ENCODE peak calls at places on chromosome 6, in ten cellular contexts. O, Z, X, A, R, H, G, Q, K and U are unnamed samples.

GRCh38 chr6:121811106-121811505 is 375.7 kb downstream of the GJA1 start:
- DNase-seq in O (no peak), Z (no peak), X (no peak), A (no peak), R (no peak), H (no peak), G (no peak), Q (no peak), K (no peak), U (no peak)

GRCh38 chr6:41136911-41137310 is 17.2 kb downstream of the TREML1 start:
- DNase-seq in O (no peak), Z (no peak), X (no peak), A (no peak), R (no peak), H (no peak), G (no peak), Q (no peak), K (no peak), U (no peak)

GRCh38 chr6:45388328-45388727 is 10.6 kb upstream of the SUPT3H start:
- DNase-seq in O (no peak), Z (no peak), X (peak; percentile 21), A (no peak), R (peak; percentile 37), H (no peak), G (no peak), Q (no peak), K (no peak), U (no peak)

GRCh38 chr6:167044696-167045095 is 45.5 kb downstream of the CEP43 start:
- DNase-seq in O (no peak), Z (no peak), X (no peak), A (no peak), R (no peak), H (no peak), G (no peak), Q (no peak), K (no peak), U (no peak)

GRCh38 chr6:8329592-8329991 is 105.8 kb downstream of the SLC35B3 start:
- DNase-seq in O (no peak), Z (no peak), X (no peak), A (no peak), R (no peak), H (no peak), G (no peak), Q (no peak), K (no peak), U (no peak)

GRCh38 chr6:100493206-100493888 is 28.6 kb upstream of the SIM1 start:
- DNase-seq in O (no peak), Z (no peak), X (no peak), A (no peak), R (no peak), H (no peak), G (no peak), Q (no peak), K (no peak), U (no peak)

GRCh38 chr6:41189968-41190367 is 11.0 kb downstream of the TREML2 start:
- DNase-seq in O (no peak), Z (no peak), X (no peak), A (no peak), R (no peak), H (no peak), G (no peak), Q (no peak), K (no peak), U (no peak)

GRCh38 chr6:118680452-118681095 is 29.2 kb upstream of the CEP85L start:
- DNase-seq in O (no peak), Z (no peak), X (no peak), A (no peak), R (no peak), H (no peak), G (no peak), Q (no peak), K (no peak), U (no peak)

GRCh38 chr6:112311950-112312547 is 35.1 kb upstream of the RFPL4B start:
- DNase-seq in O (no peak), Z (peak; percentile 25), X (peak; percentile 59), A (peak; percentile 15), R (peak; percentile 61), H (no peak), G (no peak), Q (no peak), K (no peak), U (no peak)

GRCh38 chr6:35727206-35727934 is 9.5 kb upstream of the ARMC12 start:
- DNase-seq in O (no peak), Z (peak; percentile 68), X (peak; percentile 97), A (peak; percentile 49), R (peak; percentile 95), H (peak; percentile 76), G (no peak), Q (peak; percentile 94), K (peak; percentile 68), U (peak; percentile 91)

GRCh38 chr6:35729349-35729678 is 7.5 kb upstream of the ARMC12 start:
- DNase-seq in O (no peak), Z (no peak), X (no peak), A (no peak), R (no peak), H (no peak), G (no peak), Q (no peak), K (no peak), U (no peak)

GRCh38 chr6:35728663-35729348 is 8.0 kb upstream of the ARMC12 start:
- DNase-seq in O (no peak), Z (no peak), X (no peak), A (peak; percentile 42), R (no peak), H (peak; percentile 41), G (no peak), Q (peak; percentile 79), K (peak; percentile 70), U (peak; percentile 82)

GRCh38 chr6:35729722-35730121 is 7.1 kb upstream of the ARMC12 start:
- DNase-seq in O (no peak), Z (no peak), X (no peak), A (no peak), R (no peak), H (no peak), G (no peak), Q (no peak), K (no peak), U (no peak)

GRCh38 chr6:35727935-35728662 is 8.7 kb upstream of the ARMC12 start:
- DNase-seq in O (peak; percentile 72), Z (peak; percentile 93), X (peak; percentile 99), A (peak; percentile 94), R (peak; percentile 98), H (peak; percentile 96), G (peak; percentile 85), Q (peak; percentile 96), K (peak; percentile 92), U (peak; percentile 97)
- H3K4me3 ChIP-seq in O (peak overlapping the region; percentile 51), Z (peak overlapping the region; percentile 73), X (peak overlapping the region; percentile 53), A (peak overlapping the region; percentile 73), R (peak overlapping the region; percentile 56), H (peak overlapping the region; percentile 38), G (peak overlapping the region; percentile 69), Q (peak overlapping the region; percentile 75), K (peak overlapping the region; percentile 66), U (peak overlapping the region; percentile 50)

GRCh38 chr6:12012231-12012565 is at the start of gene HIVEP1:
- DNase-seq in O (no peak), Z (no peak), X (peak; percentile 37), A (peak; percentile 22), R (no peak), H (peak; percentile 31), G (no peak), Q (peak; percentile 38), K (no peak), U (peak; percentile 59)

GRCh38 chr6:12011276-12012112 is 618 bp upstream of the HIVEP1 start:
- DNase-seq in O (peak; percentile 76), Z (peak; percentile 99), X (peak; percentile 99), A (peak; percentile 95), R (peak; percentile 98), H (peak; percentile 98), G (peak; percentile 91), Q (peak; percentile 99), K (peak; percentile 97), U (peak; percentile 99)

GRCh38 chr6:12009180-12009748 is 2.8 kb upstream of the HIVEP1 start:
- DNase-seq in O (no peak), Z (no peak), X (no peak), A (no peak), R (no peak), H (peak; percentile 81), G (no peak), Q (no peak), K (no peak), U (no peak)

GRCh38 chr6:12009904-12010634 is 2.0 kb upstream of the HIVEP1 start:
- DNase-seq in O (no peak), Z (peak; percentile 35), X (peak; percentile 81), A (peak; percentile 19), R (peak; percentile 77), H (no peak), G (no peak), Q (no peak), K (no peak), U (no peak)

GRCh38 chr6:12010635-12011275 is 1.4 kb upstream of the HIVEP1 start:
- DNase-seq in O (no peak), Z (no peak), X (no peak), A (peak; percentile 46), R (peak; percentile 47), H (peak; percentile 66), G (no peak), Q (peak; percentile 74), K (peak; percentile 59), U (peak; percentile 77)
- H3K4me3 ChIP-seq in O (peak overlapping the region; percentile 62), Z (peak overlapping the region; percentile 99), X (peak overlapping the region; percentile 67), A (peak overlapping the region; percentile 66), R (peak overlapping the region; percentile 60), H (peak overlapping the region; percentile 79), G (peak overlapping the region; percentile 72), Q (peak overlapping the region; percentile 88), K (peak overlapping the region; percentile 90), U (peak overlapping the region; percentile 73)

GRCh38 chr6:68635706-68636513 is 828 bp downstream of the ADGRB3 start:
- DNase-seq in O (no peak), Z (peak; percentile 9), X (peak; percentile 29), A (peak; percentile 41), R (peak; percentile 23), H (no peak), G (no peak), Q (no peak), K (no peak), U (no peak)
- H3K4me3 ChIP-seq in O (peak overlapping the region; percentile 39), Z (peak overlapping the region; percentile 63), X (peak overlapping the region; percentile 66), A (peak overlapping the region; percentile 70), R (peak overlapping the region; percentile 69), H (peak overlapping the region; percentile 80), G (peak overlapping the region; percentile 65), Q (peak overlapping the region; percentile 72), K (peak overlapping the region; percentile 57), U (peak overlapping the region; percentile 61)

GRCh38 chr6:30543824-30544223 is 12.5 kb downstream of the GNL1 start:
- DNase-seq in O (no peak), Z (no peak), X (no peak), A (no peak), R (no peak), H (no peak), G (no peak), Q (no peak), K (no peak), U (no peak)

GRCh38 chr6:30542915-30543314 is 13.4 kb downstream of the GNL1 start:
- DNase-seq in O (no peak), Z (no peak), X (no peak), A (no peak), R (peak; percentile 21), H (no peak), G (no peak), Q (no peak), K (no peak), U (no peak)

GRCh38 chr6:30544666-30545272 is 11.5 kb downstream of the GNL1 start:
- DNase-seq in O (no peak), Z (peak; percentile 67), X (peak; percentile 80), A (peak; percentile 49), R (peak; percentile 78), H (no peak), G (no peak), Q (no peak), K (no peak), U (no peak)

GRCh38 chr6:30541515-30542403 is 14.5 kb downstream of the GNL1 start:
- DNase-seq in O (no peak), Z (peak; percentile 92), X (peak; percentile 94), A (peak; percentile 85), R (peak; percentile 94), H (peak; percentile 83), G (peak; percentile 77), Q (peak; percentile 62), K (peak; percentile 81), U (peak; percentile 83)

GRCh38 chr6:30542404-30542725 is 13.9 kb downstream of the GNL1 start:
- DNase-seq in O (no peak), Z (peak; percentile 64), X (no peak), A (no peak), R (no peak), H (no peak), G (no peak), Q (no peak), K (peak; percentile 47), U (no peak)
- H3K4me3 ChIP-seq in O (no peak overlapping the region), Z (no peak overlapping the region), X (no peak overlapping the region), A (no peak overlapping the region), R (no peak overlapping the region), H (peak overlapping the region; percentile 39), G (no peak overlapping the region), Q (no peak overlapping the region), K (no peak overlapping the region), U (peak overlapping the region; percentile 47)